ENCODE peak calls at places on chromosome X, in six cellular contexts. B is BJ, H is fibroblast of lung, P is K562, T is mammary epithelial cell, D is pancreas. Q is an unnamed sample.

GRCh38 chrX:133905305-133905704 is 80.1 kb downstream of the GPC3 start:
- DNase-seq in B (no peak), H (no peak), P (no peak), T (no peak), D (no peak), Q (no peak)

GRCh38 chrX:4787971-4788370 is 1074.5 kb upstream of the PRKX start:
- DNase-seq in B (no peak), H (no peak), P (no peak), T (no peak), D (no peak), Q (no peak)

GRCh38 chrX:149910178-149910695 is 19.1 kb upstream of the HSFX4 start:
- DNase-seq in B (no peak), H (no peak), P (no peak), T (no peak), D (no peak), Q (no peak)

GRCh38 chrX:3712870-3713224 is 602 bp downstream of the PRKX start:
- DNase-seq in B (no peak), H (no peak), P (peak; percentile 21), T (no peak), D (no peak), Q (no peak)

GRCh38 chrX:78831523-78831922 is 84.0 kb downstream of the LPAR4 start:
- DNase-seq in B (no peak), H (no peak), P (no peak), T (no peak), D (no peak), Q (no peak)

GRCh38 chrX:38806054-38806389 is 4.8 kb downstream of the MID1IP1 start:
- DNase-seq in B (no peak), H (no peak), P (peak; percentile 48), T (no peak), D (no peak), Q (no peak)

GRCh38 chrX:41064028-41064427 is 21.2 kb upstream of the USP9X start:
- DNase-seq in B (no peak), H (peak; percentile 71), P (no peak), T (peak; percentile 31), D (no peak), Q (no peak)

GRCh38 chrX:319579-320125 is 1.1 kb upstream of the GTPBP6 start:
- DNase-seq in B (no peak), H (no peak), P (no peak), T (no peak), D (peak; percentile 29), Q (no peak)

GRCh38 chrX:10039821-10040793 is 72.9 kb downstream of the CLDN34 start:
- DNase-seq in B (no peak), H (no peak), P (no peak), T (peak; percentile 33), D (no peak), Q (peak; percentile 19)

GRCh38 chrX:20320461-20321159 is 53.9 kb upstream of the RPS6KA3 start:
- DNase-seq in B (no peak), H (no peak), P (no peak), T (no peak), D (no peak), Q (no peak)

GRCh38 chrX:12979630-12980015 is 4.7 kb downstream of the TMSB4X start:
- DNase-seq in B (no peak), H (peak; percentile 10), P (no peak), T (no peak), D (no peak), Q (no peak)

GRCh38 chrX:43002526-43003203 is 224.7 kb upstream of the PPP1R2C start:
- DNase-seq in B (no peak), H (no peak), P (no peak), T (no peak), D (no peak), Q (no peak)

DNA sequence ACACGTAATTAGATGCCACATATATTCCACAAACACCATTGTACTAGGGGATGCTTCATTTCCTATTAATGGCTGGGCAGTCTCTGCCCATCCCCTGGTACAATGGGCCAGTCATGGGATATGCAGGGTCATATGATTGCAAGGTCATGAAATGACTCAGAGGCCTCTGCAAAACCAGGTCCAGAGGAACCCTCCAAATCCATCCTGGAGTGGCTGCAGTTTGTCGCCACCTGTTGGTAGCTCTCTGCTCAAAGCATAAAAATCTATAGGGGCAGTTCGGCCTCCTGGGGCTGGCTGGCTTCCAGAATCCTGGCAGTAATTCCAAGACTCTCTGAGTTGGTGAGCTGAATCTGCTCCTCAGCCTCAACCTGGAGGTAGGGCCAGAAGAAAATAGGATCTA is 22.9 kb upstream of the PUDP start:
- DNase-seq in B (no peak), H (no peak), P (peak; percentile 40), T (no peak), D (no peak), Q (no peak)
- H3K27me3 ChIP-seq in B (no peaks in the 10 kb centered on the region), H (no peaks in the 10 kb centered on the region), P (no peaks in the 10 kb centered on the region), T (no peaks in the 10 kb centered on the region), D (no peaks in the 10 kb centered on the region), Q (no peaks in the 10 kb centered on the region)

DNA sequence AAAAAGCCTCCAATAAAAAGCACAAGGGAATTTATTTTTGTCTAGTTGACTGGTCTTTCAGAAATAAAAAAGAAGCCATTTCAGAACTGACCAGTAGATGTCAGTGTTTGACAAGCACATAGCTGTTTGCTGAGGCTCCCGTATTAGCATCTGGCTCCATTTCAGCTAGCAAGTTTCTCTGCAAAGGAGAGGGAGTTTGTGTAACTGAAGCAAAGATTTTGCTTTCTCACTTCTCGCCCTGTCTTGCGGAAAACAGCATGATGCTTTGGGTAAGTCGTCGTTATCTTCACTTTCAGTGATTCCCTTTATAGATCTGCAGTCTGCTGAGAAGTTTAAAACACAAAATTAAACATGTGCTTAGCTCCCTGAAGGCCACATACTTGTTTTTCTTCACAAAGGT is 85.5 kb downstream of the CT47B1 start:
- DNase-seq in B (no peak), H (peak; percentile 68), P (peak; percentile 43), T (peak; percentile 55), D (peak; percentile 16), Q (peak; percentile 29)
- H3K27me3 ChIP-seq in B (no peaks in the 10 kb centered on the region), H (no peaks in the 10 kb centered on the region), P (no peaks in the 10 kb centered on the region), T (no peaks in the 10 kb centered on the region), D (peaks cover 6% of the 10 kb centered on the region), Q (no peaks in the 10 kb centered on the region)

DNA sequence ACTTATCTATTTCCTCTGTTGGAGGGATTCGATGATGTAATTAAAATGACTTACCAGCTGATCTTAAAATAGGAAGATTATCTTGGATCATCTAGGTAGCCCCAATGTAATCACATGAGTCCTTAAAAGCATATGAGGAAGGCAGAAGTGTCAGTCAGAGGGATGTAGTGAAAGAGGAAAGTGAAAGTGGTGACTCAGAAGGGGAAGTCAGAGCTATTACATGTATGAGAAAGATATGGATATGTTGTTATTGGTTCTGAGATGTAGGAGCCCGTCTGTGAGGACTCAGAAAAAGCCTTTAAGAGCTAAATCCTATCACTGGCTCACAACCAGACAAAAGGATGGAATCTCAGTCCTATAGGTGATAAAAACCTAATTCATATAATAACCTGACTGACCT is 456.4 kb downstream of the DACH2 start:
- DNase-seq in B (no peak), H (no peak), P (no peak), T (no peak), D (no peak), Q (no peak)
- H3K27me3 ChIP-seq in B (no peaks in the 10 kb centered on the region), H (no peaks in the 10 kb centered on the region), P (no peaks in the 10 kb centered on the region), T (no peaks in the 10 kb centered on the region), D (peaks cover 8% of the 10 kb centered on the region), Q (no peaks in the 10 kb centered on the region)

GRCh38 chrX:122913134-122913533 is 270.9 kb upstream of the GRIA3 start:
- DNase-seq in B (no peak), H (no peak), P (no peak), T (no peak), D (no peak), Q (no peak)

GRCh38 chrX:122914256-122914655 is 269.8 kb upstream of the GRIA3 start:
- DNase-seq in B (no peak), H (no peak), P (no peak), T (no peak), D (no peak), Q (no peak)

GRCh38 chrX:122913764-122914163 is 270.3 kb upstream of the GRIA3 start:
- DNase-seq in B (no peak), H (no peak), P (no peak), T (no peak), D (no peak), Q (no peak)

GRCh38 chrX:122907375-122907774 is 276.7 kb upstream of the GRIA3 start:
- DNase-seq in B (no peak), H (no peak), P (no peak), T (no peak), D (no peak), Q (no peak)

DNA sequence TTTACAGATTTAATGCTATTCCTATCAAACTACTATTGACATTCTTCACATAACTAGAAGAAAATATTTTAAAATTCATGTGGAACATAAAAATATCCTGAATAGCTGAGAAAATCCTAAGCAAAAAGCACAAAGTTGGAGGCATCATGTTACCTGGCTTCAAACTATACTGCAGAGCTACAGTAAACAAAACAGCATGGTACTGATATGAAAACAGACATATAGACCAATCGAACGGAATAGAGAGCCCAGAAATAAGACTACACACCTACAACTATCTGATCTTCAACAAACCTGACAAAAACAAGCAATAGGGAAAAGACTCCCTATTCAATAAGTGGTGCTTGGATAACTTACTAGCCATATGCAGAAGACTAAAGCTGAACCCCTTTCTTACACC is 273.4 kb upstream of the GRIA3 start:
- DNase-seq in B (no peak), H (no peak), P (no peak), T (no peak), D (no peak), Q (no peak)
- H3K27me3 ChIP-seq in B (no peaks in the 10 kb centered on the region), H (no peaks in the 10 kb centered on the region), P (no peaks in the 10 kb centered on the region), T (no peaks in the 10 kb centered on the region), D (no peaks in the 10 kb centered on the region), Q (no peaks in the 10 kb centered on the region)

Q was measured in kidney epithelial cell.